ENCODE peak calls at places on chromosomes 5 and 9, in seven cellular contexts. One of them, this sample, is unnamed.

GRCh38 chr9:135338546-135338945 is 141.0 kb upstream of the PPP1R26 start:
- DNase-seq in Calu3: no peak
- DNase-seq in glomerular endothelial cell: no peak
- DNase-seq in left cardiac atrium: peak
- DNase-seq in NCI-H2029: no peak
- DNase-seq in GM18507: no peak
- DNase-seq in NB4: no peak
- DNase-seq in this sample: no peak

GRCh38 chr5:122076669-122077450 is 1.2 kb downstream of the LOX start:
- DNase-seq in NB4: peak
- DNase-seq in Calu3: peak
- DNase-seq in glomerular endothelial cell: no peak
- DNase-seq in NCI-H2029: peak
- DNase-seq in GM18507: no peak
- DNase-seq in left cardiac atrium: peak
- DNase-seq in this sample: no peak

GRCh38 chr9:114434878-114435311 is 47.1 kb upstream of the AKNA start:
- DNase-seq in glomerular endothelial cell: peak
- DNase-seq in left cardiac atrium: no peak
- DNase-seq in NB4: peak
- DNase-seq in NCI-H2029: no peak
- DNase-seq in GM18507: no peak
- DNase-seq in Calu3: peak
- DNase-seq in this sample: peak

GRCh38 chr9:70165006-70165602 is 93.7 kb upstream of the SMC5 start:
- DNase-seq in glomerular endothelial cell: no peak
- DNase-seq in Calu3: no peak
- DNase-seq in left cardiac atrium: no peak
- DNase-seq in NB4: no peak
- DNase-seq in NCI-H2029: no peak
- DNase-seq in GM18507: no peak
- DNase-seq in this sample: no peak

GRCh38 chr5:167710444-167711025 is 580.9 kb upstream of the WWC1 start:
- DNase-seq in NB4: no peak
- DNase-seq in GM18507: no peak
- DNase-seq in glomerular endothelial cell: no peak
- DNase-seq in left cardiac atrium: no peak
- DNase-seq in Calu3: no peak
- DNase-seq in NCI-H2029: no peak
- DNase-seq in this sample: no peak

GRCh38 chr5:67974054-67974453 is 241.5 kb upstream of the PIK3R1 start:
- DNase-seq in Calu3: no peak
- DNase-seq in left cardiac atrium: no peak
- DNase-seq in glomerular endothelial cell: no peak
- DNase-seq in NB4: no peak
- DNase-seq in GM18507: no peak
- DNase-seq in NCI-H2029: no peak
- DNase-seq in this sample: no peak

GRCh38 chr5:35030426-35030825 is 17.3 kb downstream of the AGXT2 start:
- DNase-seq in NB4: peak
- DNase-seq in NCI-H2029: no peak
- DNase-seq in left cardiac atrium: no peak
- DNase-seq in glomerular endothelial cell: no peak
- DNase-seq in GM18507: no peak
- DNase-seq in Calu3: no peak
- DNase-seq in this sample: peak

GRCh38 chr5:122907238-122907637 is 61.8 kb downstream of the SNX24 start:
- DNase-seq in GM18507: no peak
- DNase-seq in NCI-H2029: no peak
- DNase-seq in glomerular endothelial cell: no peak
- DNase-seq in Calu3: no peak
- DNase-seq in NB4: no peak
- DNase-seq in left cardiac atrium: no peak
- DNase-seq in this sample: no peak

GRCh38 chr9:123070210-123070609 is 36.7 kb downstream of the GPR21 start:
- DNase-seq in NCI-H2029: no peak
- DNase-seq in NB4: no peak
- DNase-seq in glomerular endothelial cell: no peak
- DNase-seq in Calu3: no peak
- DNase-seq in GM18507: no peak
- DNase-seq in left cardiac atrium: no peak
- DNase-seq in this sample: no peak

GRCh38 chr5:23930985-23931384 is 423.6 kb downstream of the PRDM9 start:
- DNase-seq in Calu3: no peak
- DNase-seq in NCI-H2029: no peak
- DNase-seq in NB4: peak
- DNase-seq in left cardiac atrium: no peak
- DNase-seq in glomerular endothelial cell: no peak
- DNase-seq in GM18507: no peak
- DNase-seq in this sample: no peak

GRCh38 chr5:56350595-56351170 is 117.6 kb upstream of the ANKRD55 start:
- DNase-seq in NCI-H2029: no peak
- DNase-seq in glomerular endothelial cell: peak
- DNase-seq in GM18507: no peak
- DNase-seq in left cardiac atrium: peak
- DNase-seq in NB4: peak
- DNase-seq in Calu3: peak
- DNase-seq in this sample: no peak

GRCh38 chr5:94526708-94527107 is 91.7 kb downstream of the KIAA0825 start:
- DNase-seq in glomerular endothelial cell: no peak
- DNase-seq in left cardiac atrium: no peak
- DNase-seq in GM18507: no peak
- DNase-seq in Calu3: no peak
- DNase-seq in NCI-H2029: no peak
- DNase-seq in NB4: no peak
- DNase-seq in this sample: no peak

GRCh38 chr9:79681576-79681975 is 109.8 kb downstream of the TLE4 start:
- DNase-seq in Calu3: no peak
- DNase-seq in NB4: no peak
- DNase-seq in glomerular endothelial cell: no peak
- DNase-seq in NCI-H2029: no peak
- DNase-seq in left cardiac atrium: no peak
- DNase-seq in GM18507: no peak
- DNase-seq in this sample: no peak

GRCh38 chr9:111482656-111483418 is 1.3 kb downstream of the ECPAS start:
- DNase-seq in glomerular endothelial cell: no peak
- DNase-seq in NCI-H2029: peak
- DNase-seq in GM18507: peak
- DNase-seq in NB4: peak
- DNase-seq in Calu3: peak
- DNase-seq in left cardiac atrium: peak
- DNase-seq in this sample: peak

GRCh38 chr5:165735388-165735787 is 2230.0 kb downstream of the MAT2B start:
- DNase-seq in glomerular endothelial cell: no peak
- DNase-seq in NCI-H2029: no peak
- DNase-seq in GM18507: no peak
- DNase-seq in left cardiac atrium: no peak
- DNase-seq in NB4: no peak
- DNase-seq in Calu3: no peak
- DNase-seq in this sample: no peak

GRCh38 chr5:84817953-84818352 is 433.3 kb upstream of the EDIL3 start:
- DNase-seq in NB4: no peak
- DNase-seq in left cardiac atrium: no peak
- DNase-seq in GM18507: no peak
- DNase-seq in NCI-H2029: no peak
- DNase-seq in Calu3: no peak
- DNase-seq in glomerular endothelial cell: no peak
- DNase-seq in this sample: no peak

GRCh38 chr5:123505633-123506032 is 6.3 kb upstream of the CSNK1G3 start:
- DNase-seq in glomerular endothelial cell: no peak
- DNase-seq in NCI-H2029: no peak
- DNase-seq in left cardiac atrium: no peak
- DNase-seq in GM18507: no peak
- DNase-seq in Calu3: no peak
- DNase-seq in NB4: no peak
- DNase-seq in this sample: no peak

GRCh38 chr9:93945400-93946337 is 9.5 kb downstream of the BARX1 start:
- DNase-seq in GM18507: no peak
- DNase-seq in glomerular endothelial cell: no peak
- DNase-seq in NB4: peak
- DNase-seq in Calu3: no peak
- DNase-seq in NCI-H2029: no peak
- DNase-seq in left cardiac atrium: no peak
- DNase-seq in this sample: no peak

GRCh38 chr5:115372121-115372520 is 75.7 kb upstream of the CCDC112 start:
- DNase-seq in GM18507: no peak
- DNase-seq in glomerular endothelial cell: no peak
- DNase-seq in NB4: no peak
- DNase-seq in left cardiac atrium: no peak
- DNase-seq in Calu3: no peak
- DNase-seq in NCI-H2029: no peak
- DNase-seq in this sample: no peak

GRCh38 chr5:138900281-138900965 is 25.3 kb upstream of the LRRTM2 start:
- DNase-seq in NCI-H2029: no peak
- DNase-seq in GM18507: no peak
- DNase-seq in left cardiac atrium: no peak
- DNase-seq in glomerular endothelial cell: peak
- DNase-seq in Calu3: no peak
- DNase-seq in NB4: peak
- DNase-seq in this sample: no peak

GRCh38 chr5:76403963-76404693 is 1.0 kb downstream of the IQGAP2 start:
- DNase-seq in NCI-H2029: no peak
- DNase-seq in GM18507: peak
- DNase-seq in glomerular endothelial cell: no peak
- DNase-seq in NB4: peak
- DNase-seq in Calu3: peak
- DNase-seq in left cardiac atrium: peak
- DNase-seq in this sample: peak

GRCh38 chr9:133140606-133141005 is 19.6 kb upstream of the RALGDS start:
- DNase-seq in NB4: no peak
- DNase-seq in Calu3: no peak
- DNase-seq in left cardiac atrium: no peak
- DNase-seq in NCI-H2029: no peak
- DNase-seq in GM18507: no peak
- DNase-seq in glomerular endothelial cell: no peak
- DNase-seq in this sample: no peak

GRCh38 chr9:109451311-109452025 is 46.6 kb downstream of the PTPN3 start:
- DNase-seq in NCI-H2029: no peak
- DNase-seq in GM18507: no peak
- DNase-seq in Calu3: no peak
- DNase-seq in NB4: peak
- DNase-seq in glomerular endothelial cell: no peak
- DNase-seq in left cardiac atrium: no peak
- DNase-seq in this sample: no peak

GRCh38 chr5:68953151-68953884 is 140.5 kb upstream of the SLC30A5 start:
- DNase-seq in Calu3: no peak
- DNase-seq in GM18507: no peak
- DNase-seq in glomerular endothelial cell: no peak
- DNase-seq in NB4: no peak
- DNase-seq in left cardiac atrium: no peak
- DNase-seq in NCI-H2029: no peak
- DNase-seq in this sample: no peak

GRCh38 chr5:32172908-32173393 is 1.2 kb downstream of the GOLPH3 start:
- DNase-seq in GM18507: no peak
- DNase-seq in NCI-H2029: no peak
- DNase-seq in Calu3: no peak
- DNase-seq in glomerular endothelial cell: no peak
- DNase-seq in left cardiac atrium: no peak
- DNase-seq in NB4: peak
- DNase-seq in this sample: no peak

GRCh38 chr5:173530547-173530946 is 85.9 kb downstream of the BOD1 start:
- DNase-seq in NB4: peak
- DNase-seq in GM18507: no peak
- DNase-seq in left cardiac atrium: no peak
- DNase-seq in glomerular endothelial cell: no peak
- DNase-seq in NCI-H2029: no peak
- DNase-seq in Calu3: peak
- DNase-seq in this sample: no peak

GRCh38 chr5:40681351-40682311 is 1.9 kb downstream of the PTGER4 start:
- DNase-seq in NB4: peak
- DNase-seq in left cardiac atrium: peak
- DNase-seq in NCI-H2029: no peak
- DNase-seq in Calu3: peak
- DNase-seq in glomerular endothelial cell: no peak
- DNase-seq in GM18507: no peak
- DNase-seq in this sample: peak

GRCh38 chr9:122180633-122181032 is 20.9 kb downstream of the MORN5 start:
- DNase-seq in left cardiac atrium: no peak
- DNase-seq in GM18507: no peak
- DNase-seq in glomerular endothelial cell: no peak
- DNase-seq in Calu3: peak
- DNase-seq in NCI-H2029: no peak
- DNase-seq in NB4: peak
- DNase-seq in this sample: no peak

GRCh38 chr5:170755679-170756456 is 27.7 kb upstream of the GABRP start:
- DNase-seq in NB4: no peak
- DNase-seq in glomerular endothelial cell: no peak
- DNase-seq in left cardiac atrium: peak
- DNase-seq in GM18507: no peak
- DNase-seq in Calu3: peak
- DNase-seq in NCI-H2029: peak
- DNase-seq in this sample: no peak

GRCh38 chr9:105168935-105169334 is 75.5 kb upstream of the SLC44A1 start:
- DNase-seq in NB4: no peak
- DNase-seq in Calu3: no peak
- DNase-seq in glomerular endothelial cell: no peak
- DNase-seq in GM18507: no peak
- DNase-seq in left cardiac atrium: no peak
- DNase-seq in NCI-H2029: no peak
- DNase-seq in this sample: no peak

GRCh38 chr9:26243722-26244121 is 565.5 kb upstream of the TUSC1 start:
- DNase-seq in NCI-H2029: no peak
- DNase-seq in GM18507: no peak
- DNase-seq in glomerular endothelial cell: no peak
- DNase-seq in Calu3: no peak
- DNase-seq in left cardiac atrium: no peak
- DNase-seq in NB4: no peak
- DNase-seq in this sample: no peak

GRCh38 chr5:39599721-39600431 is 175.1 kb upstream of the DAB2 start:
- DNase-seq in GM18507: no peak
- DNase-seq in left cardiac atrium: no peak
- DNase-seq in NCI-H2029: no peak
- DNase-seq in NB4: peak
- DNase-seq in glomerular endothelial cell: no peak
- DNase-seq in Calu3: no peak
- DNase-seq in this sample: peak

GRCh38 chr9:86303316-86303975 is 21.1 kb upstream of the ISCA1 start:
- DNase-seq in left cardiac atrium: no peak
- DNase-seq in Calu3: no peak
- DNase-seq in GM18507: no peak
- DNase-seq in glomerular endothelial cell: no peak
- DNase-seq in NB4: peak
- DNase-seq in NCI-H2029: no peak
- DNase-seq in this sample: no peak

GRCh38 chr9:77433675-77434445 is 214.3 kb downstream of the GNA14 start:
- DNase-seq in Calu3: peak
- DNase-seq in NCI-H2029: peak
- DNase-seq in glomerular endothelial cell: no peak
- DNase-seq in NB4: peak
- DNase-seq in left cardiac atrium: peak
- DNase-seq in GM18507: peak
- DNase-seq in this sample: peak

GRCh38 chr5:127013407-127013806 is 17.0 kb downstream of the MARCHF3 start:
- DNase-seq in NCI-H2029: no peak
- DNase-seq in left cardiac atrium: no peak
- DNase-seq in GM18507: no peak
- DNase-seq in Calu3: no peak
- DNase-seq in glomerular endothelial cell: no peak
- DNase-seq in NB4: no peak
- DNase-seq in this sample: no peak

GRCh38 chr9:84278131-84278530 is 62.4 kb downstream of the SLC28A3 start:
- DNase-seq in glomerular endothelial cell: no peak
- DNase-seq in Calu3: no peak
- DNase-seq in NCI-H2029: no peak
- DNase-seq in GM18507: no peak
- DNase-seq in left cardiac atrium: no peak
- DNase-seq in NB4: no peak
- DNase-seq in this sample: no peak

GRCh38 chr5:113489299-113489698 is 1.0 kb upstream of the MCC start:
- DNase-seq in NB4: peak
- DNase-seq in Calu3: peak
- DNase-seq in GM18507: no peak
- DNase-seq in left cardiac atrium: peak
- DNase-seq in glomerular endothelial cell: no peak
- DNase-seq in NCI-H2029: no peak
- DNase-seq in this sample: peak

This sample was measured in AML-193.